ENCODE peak calls at places on chromosomes 6 and 20, in four cellular contexts. One of them, this sample, is unnamed.

GRCh38 chr6:28530777-28531176 is 5.1 kb downstream of the GPX5 start:
- DNase-seq in RWPE1: no peak
- DNase-seq in brain microvascular endothelial cell: no peak
- DNase-seq in NB4: no peak
- DNase-seq in this sample: no peak

GRCh38 chr20:35404614-35405259 is 7.0 kb downstream of the UQCC1 start:
- DNase-seq in RWPE1: no peak
- DNase-seq in brain microvascular endothelial cell: no peak
- DNase-seq in NB4: peak
- DNase-seq in this sample: no peak

GRCh38 chr6:27025351-27025750 is 222.2 kb upstream of the PRSS16 start:
- DNase-seq in RWPE1: no peak
- DNase-seq in brain microvascular endothelial cell: no peak
- DNase-seq in NB4: no peak
- DNase-seq in this sample: peak

GRCh38 chr6:56851541-56852248 is 103.2 kb upstream of the BEND6 start:
- DNase-seq in RWPE1: peak
- DNase-seq in brain microvascular endothelial cell: peak
- DNase-seq in NB4: peak
- DNase-seq in this sample: peak

GRCh38 chr20:62419759-62420158 is 7.6 kb downstream of the RBBP8NL start:
- DNase-seq in RWPE1: no peak
- DNase-seq in brain microvascular endothelial cell: no peak
- DNase-seq in NB4: no peak
- DNase-seq in this sample: no peak

GRCh38 chr6:151391021-151391470 is 313 bp downstream of the ZBTB2 start:
- DNase-seq in RWPE1: peak
- DNase-seq in brain microvascular endothelial cell: peak
- DNase-seq in NB4: peak
- DNase-seq in this sample: peak

GRCh38 chr6:21163110-21163837 is 430.3 kb upstream of the SOX4 start:
- DNase-seq in RWPE1: no peak
- DNase-seq in brain microvascular endothelial cell: peak
- DNase-seq in NB4: no peak
- DNase-seq in this sample: peak

GRCh38 chr20:3126527-3126859 is 33.2 kb downstream of the FASTKD5 start:
- DNase-seq in RWPE1: no peak
- DNase-seq in brain microvascular endothelial cell: no peak
- DNase-seq in NB4: no peak
- DNase-seq in this sample: no peak

GRCh38 chr6:24929255-24929654 is 6.5 kb downstream of the RIPOR2 start:
- DNase-seq in RWPE1: no peak
- DNase-seq in brain microvascular endothelial cell: no peak
- DNase-seq in NB4: peak
- DNase-seq in this sample: no peak

GRCh38 chr6:163617549-163617948 is 203.0 kb downstream of the QKI start:
- DNase-seq in RWPE1: no peak
- DNase-seq in brain microvascular endothelial cell: no peak
- DNase-seq in NB4: no peak
- DNase-seq in this sample: no peak

DNA sequence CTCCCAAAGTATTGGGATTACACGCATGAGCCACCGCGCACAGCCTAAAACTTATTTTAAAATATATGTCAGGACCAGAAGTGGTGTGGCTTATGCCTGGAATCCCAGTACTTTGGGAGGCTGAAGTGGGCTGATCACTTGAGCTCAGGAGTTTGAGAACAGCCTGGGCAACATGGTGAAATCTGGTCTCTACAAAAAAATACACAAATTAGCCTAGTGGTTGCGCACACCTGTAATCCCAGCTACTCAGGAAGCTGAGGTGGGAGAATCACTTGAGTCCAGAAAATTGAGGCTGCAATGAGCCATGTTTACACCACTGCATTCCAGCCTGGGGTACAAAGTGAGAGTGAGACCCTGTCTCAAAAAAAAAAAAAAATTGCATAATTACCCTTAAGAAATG is 13.7 kb downstream of the PXT1 start:
- DNase-seq in RWPE1: no peak
- DNase-seq in brain microvascular endothelial cell: no peak
- DNase-seq in NB4: no peak
- DNase-seq in this sample: peak
- TF ChIP-seq CTCF in RWPE1: no peak
- TF ChIP-seq CTCF in brain microvascular endothelial cell: peak
- TF ChIP-seq CTCF in NB4: peak
- TF ChIP-seq CTCF in this sample: no peak

GRCh38 chr6:143778926-143779325 is 64.2 kb upstream of the LTV1 start:
- DNase-seq in RWPE1: no peak
- DNase-seq in brain microvascular endothelial cell: no peak
- DNase-seq in NB4: no peak
- DNase-seq in this sample: no peak

GRCh38 chr6:143784316-143784715 is 58.8 kb upstream of the LTV1 start:
- DNase-seq in RWPE1: no peak
- DNase-seq in brain microvascular endothelial cell: no peak
- DNase-seq in NB4: no peak
- DNase-seq in this sample: no peak

GRCh38 chr6:143783077-143783476 is 60.1 kb upstream of the LTV1 start:
- DNase-seq in RWPE1: no peak
- DNase-seq in brain microvascular endothelial cell: no peak
- DNase-seq in NB4: no peak
- DNase-seq in this sample: no peak

GRCh38 chr6:143782517-143782916 is 60.6 kb upstream of the LTV1 start:
- DNase-seq in RWPE1: no peak
- DNase-seq in brain microvascular endothelial cell: no peak
- DNase-seq in NB4: no peak
- DNase-seq in this sample: no peak
- TF ChIP-seq CTCF in RWPE1: no peak
- TF ChIP-seq CTCF in brain microvascular endothelial cell: no peak
- TF ChIP-seq CTCF in NB4: no peak
- TF ChIP-seq CTCF in this sample: no peak

DNA sequence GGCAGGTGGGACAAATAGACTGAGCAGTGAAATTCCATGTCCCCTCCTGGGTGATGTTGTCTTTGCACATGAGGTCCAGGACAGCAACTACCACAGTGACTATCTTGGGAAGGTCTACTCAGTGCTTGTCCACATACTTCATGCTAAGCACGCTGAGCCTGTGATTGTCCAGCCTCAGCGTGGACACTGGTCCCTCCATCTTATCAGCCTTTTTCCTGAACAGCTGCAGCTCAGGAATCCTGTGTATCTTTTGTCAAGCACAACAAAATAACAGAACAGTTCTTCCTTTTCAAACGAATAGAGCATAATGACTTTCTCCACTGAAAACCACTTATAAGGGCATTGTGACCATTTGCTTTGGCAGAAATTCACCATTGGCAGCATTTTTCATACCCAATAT is 90.4 kb downstream of the FYN start:
- DNase-seq in RWPE1: no peak
- DNase-seq in brain microvascular endothelial cell: no peak
- DNase-seq in NB4: no peak
- DNase-seq in this sample: no peak
- TF ChIP-seq CTCF in RWPE1: no peak
- TF ChIP-seq CTCF in brain microvascular endothelial cell: no peak
- TF ChIP-seq CTCF in NB4: no peak
- TF ChIP-seq CTCF in this sample: no peak

GRCh38 chr6:3592371-3592941 is 135.6 kb upstream of the SLC22A23 start:
- DNase-seq in RWPE1: peak
- DNase-seq in brain microvascular endothelial cell: peak
- DNase-seq in NB4: peak
- DNase-seq in this sample: peak

GRCh38 chr6:3596736-3597135 is 139.9 kb upstream of the SLC22A23 start:
- DNase-seq in RWPE1: no peak
- DNase-seq in brain microvascular endothelial cell: no peak
- DNase-seq in NB4: no peak
- DNase-seq in this sample: no peak

GRCh38 chr6:3591970-3592369 is 135.1 kb upstream of the SLC22A23 start:
- DNase-seq in RWPE1: no peak
- DNase-seq in brain microvascular endothelial cell: no peak
- DNase-seq in NB4: no peak
- DNase-seq in this sample: no peak

GRCh38 chr6:3594196-3594595 is 137.3 kb upstream of the SLC22A23 start:
- DNase-seq in RWPE1: no peak
- DNase-seq in brain microvascular endothelial cell: no peak
- DNase-seq in NB4: peak
- DNase-seq in this sample: no peak

DNA sequence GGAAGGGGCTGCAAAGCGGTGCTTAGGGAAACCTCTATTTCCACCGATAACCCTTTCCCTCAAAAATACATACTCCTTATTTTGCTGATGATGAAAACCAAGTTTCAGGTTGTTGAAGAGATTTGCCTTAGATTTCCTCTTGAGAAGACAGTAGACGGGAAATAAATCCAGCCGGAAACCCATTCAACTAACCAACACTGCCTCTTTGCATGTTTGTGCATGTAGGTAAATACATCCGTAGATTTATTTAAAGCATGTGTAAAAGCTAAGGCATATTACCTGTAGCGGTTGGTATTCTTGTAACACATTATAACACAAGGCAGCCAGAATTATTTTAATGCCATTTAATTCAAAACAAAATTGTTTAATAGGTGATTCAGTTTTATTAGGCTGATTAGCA is 136.3 kb upstream of the SLC22A23 start:
- DNase-seq in RWPE1: no peak
- DNase-seq in brain microvascular endothelial cell: no peak
- DNase-seq in NB4: no peak
- DNase-seq in this sample: no peak
- TF ChIP-seq CTCF in RWPE1: no peak
- TF ChIP-seq CTCF in brain microvascular endothelial cell: no peak
- TF ChIP-seq CTCF in NB4: no peak
- TF ChIP-seq CTCF in this sample: no peak

DNA sequence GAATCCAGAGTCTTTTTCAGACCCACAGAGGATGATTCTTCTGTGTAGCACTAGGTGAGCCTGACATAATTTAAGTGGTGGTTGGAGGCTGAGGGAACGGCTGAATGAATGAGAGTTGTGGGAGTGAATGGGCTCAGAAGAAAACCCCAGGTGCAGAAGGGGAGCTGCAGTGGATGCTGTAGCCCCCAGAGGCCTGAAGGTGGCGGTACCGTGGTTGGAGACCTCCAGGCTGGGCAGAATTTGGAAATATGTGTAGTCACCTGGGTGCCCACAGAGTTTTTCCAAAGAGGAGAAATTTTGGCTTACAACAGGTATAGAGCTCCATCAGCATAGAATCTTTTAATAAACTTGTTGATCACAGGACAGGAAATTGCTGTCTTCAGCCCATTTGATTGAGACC is 6.5 kb upstream of the RAET1G start:
- DNase-seq in RWPE1: no peak
- DNase-seq in brain microvascular endothelial cell: no peak
- DNase-seq in NB4: no peak
- DNase-seq in this sample: no peak
- TF ChIP-seq CTCF in RWPE1: peak
- TF ChIP-seq CTCF in brain microvascular endothelial cell: peak
- TF ChIP-seq CTCF in NB4: peak
- TF ChIP-seq CTCF in this sample: peak

DNA sequence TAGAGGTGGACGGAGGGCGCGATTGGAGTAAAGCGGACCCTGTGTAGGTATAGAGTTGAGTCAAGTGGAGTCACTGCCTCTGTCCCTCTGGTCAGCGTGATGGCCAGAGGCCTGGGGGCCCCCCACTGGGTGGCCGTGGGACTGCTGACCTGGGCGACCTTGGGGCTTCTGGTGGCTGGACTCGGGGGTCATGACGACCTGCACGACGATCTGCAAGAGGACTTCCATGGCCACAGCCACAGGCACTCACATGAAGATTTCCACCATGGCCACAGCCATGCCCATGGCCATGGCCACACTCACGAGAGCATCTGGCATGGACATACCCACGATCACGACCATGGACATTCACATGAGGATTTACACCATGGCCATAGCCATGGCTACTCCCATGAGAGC is 479 bp downstream of the SLC39A7 start:
- DNase-seq in RWPE1: no peak
- DNase-seq in brain microvascular endothelial cell: no peak
- DNase-seq in NB4: peak
- DNase-seq in this sample: no peak
- TF ChIP-seq CTCF in RWPE1: no peak
- TF ChIP-seq CTCF in brain microvascular endothelial cell: peak
- TF ChIP-seq CTCF in NB4: no peak
- TF ChIP-seq CTCF in this sample: peak

DNA sequence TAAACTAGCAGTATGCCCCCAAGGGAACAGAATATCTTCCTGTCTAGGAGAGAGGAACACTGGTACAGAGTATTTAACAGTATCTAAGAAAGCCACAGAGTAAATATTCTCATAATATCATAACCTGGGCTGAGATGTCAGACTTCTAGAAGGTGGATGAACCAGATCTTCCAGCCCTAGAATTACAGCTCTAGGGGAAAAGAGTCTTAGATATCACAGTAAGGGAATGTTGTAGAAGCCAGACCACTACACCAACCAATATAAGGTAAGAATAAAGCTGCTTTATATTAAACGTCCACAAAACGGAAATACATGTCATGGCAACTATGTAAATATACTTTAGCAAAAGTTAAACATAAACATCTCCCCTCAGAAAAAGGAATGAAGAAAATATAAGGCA is 12.4 kb downstream of the SERINC1 start:
- DNase-seq in RWPE1: no peak
- DNase-seq in brain microvascular endothelial cell: no peak
- DNase-seq in NB4: peak
- DNase-seq in this sample: peak
- TF ChIP-seq CTCF in RWPE1: no peak
- TF ChIP-seq CTCF in brain microvascular endothelial cell: no peak
- TF ChIP-seq CTCF in NB4: no peak
- TF ChIP-seq CTCF in this sample: no peak

DNA sequence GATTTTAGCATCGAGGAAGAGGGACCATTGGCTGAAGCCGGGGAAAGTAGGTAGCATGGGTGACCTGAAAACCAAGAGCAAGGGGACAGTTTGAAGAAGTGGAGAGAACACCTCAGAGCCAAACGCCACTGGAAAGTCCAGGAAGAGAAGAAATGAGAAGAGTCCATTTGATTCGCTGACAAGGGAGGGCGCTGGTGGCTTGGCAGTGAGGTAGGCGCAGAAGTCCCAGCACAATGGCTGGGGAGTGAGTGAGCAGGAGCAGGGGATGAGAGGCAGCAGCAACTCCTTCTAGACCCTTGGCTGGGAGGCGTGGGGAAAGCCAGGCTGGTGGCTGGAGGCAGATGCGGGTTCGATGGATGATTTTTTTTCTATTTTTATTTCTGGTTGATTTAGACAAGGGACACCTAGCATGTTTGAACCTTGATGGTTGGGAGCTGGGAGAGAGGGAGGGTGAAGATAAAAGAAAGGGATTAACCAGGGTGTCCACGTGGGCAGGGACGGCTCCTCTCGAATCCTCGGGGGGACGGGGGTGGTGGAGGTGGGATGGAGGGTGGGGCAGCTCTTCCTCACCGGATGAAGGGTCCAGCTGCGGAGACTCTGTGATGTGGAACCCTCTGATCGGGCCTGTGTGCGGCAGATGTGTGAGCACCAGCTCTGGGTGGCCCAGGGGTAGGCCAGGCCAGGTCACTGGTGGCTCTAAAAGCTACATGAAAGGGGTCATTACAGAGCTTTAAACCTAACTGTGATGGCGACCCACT is 164.2 kb downstream of the NFATC2 start:
- DNase-seq in RWPE1: no peak
- DNase-seq in brain microvascular endothelial cell: no peak
- DNase-seq in NB4: peak
- DNase-seq in this sample: no peak
- TF ChIP-seq CTCF in RWPE1: no peak
- TF ChIP-seq CTCF in brain microvascular endothelial cell: peak
- TF ChIP-seq CTCF in NB4: peak
- TF ChIP-seq CTCF in this sample: no peak